ENCODE peak calls at places on chromosomes 12 and 14, in ten cellular contexts. M is A549, J is NCI-H226, E is NCI-H1092, I is aorta, S is RWPE1, K is neural progenitor cell, C is posterior cingulate gyrus, U is SK-N-MC, B is foreskin melanocyte. N is an unnamed sample.

GRCh38 chr14:103326078-103326477 is 8.0 kb upstream of the EIF5 start:
- DNase-seq in S (no peak), J (no peak), U (no peak), B (peak), E (no peak), M (no peak), K (no peak), C (no peak), I (no peak), N (no peak)

GRCh38 chr12:108566452-108566851 is 4.1 kb downstream of the ISCU start:
- DNase-seq in I (no peak), J (no peak), C (no peak), B (no peak), S (no peak), M (no peak), K (no peak), U (no peak), E (no peak), N (no peak)

GRCh38 chr14:55697358-55697985 is 117.5 kb downstream of the KTN1 start:
- DNase-seq in C (no peak), K (no peak), E (no peak), B (no peak), S (no peak), J (no peak), U (no peak), M (no peak), I (no peak), N (no peak)

GRCh38 chr14:52703225-52703624 is 3.8 kb upstream of the PSMC6 start:
- DNase-seq in J (peak), U (no peak), C (no peak), E (no peak), S (peak), K (no peak), M (no peak), I (no peak), B (no peak), N (peak)

GRCh38 chr14:104171029-104171697 is 32.8 kb downstream of the KIF26A start:
- DNase-seq in M (no peak), J (no peak), C (no peak), E (no peak), I (no peak), U (no peak), B (no peak), K (peak), S (peak), N (no peak)

GRCh38 chr14:35042632-35043031 is 3.4 kb upstream of the FAM177A1 start:
- DNase-seq in M (no peak), B (no peak), S (no peak), E (no peak), U (no peak), J (no peak), I (no peak), K (no peak), C (no peak), N (no peak)

GRCh38 chr12:57112492-57113294 is 1.5 kb upstream of the STAT6 start:
- DNase-seq in J (no peak), B (no peak), C (peak), U (no peak), K (no peak), E (peak), I (no peak), M (no peak), S (no peak), N (no peak)

GRCh38 chr12:2170376-2170775 is 117.6 kb downstream of the CACNA1C start:
- DNase-seq in C (no peak), J (no peak), K (no peak), S (no peak), U (no peak), B (no peak), E (no peak), I (no peak), M (no peak), N (no peak)

GRCh38 chr12:47758834-47759690 is at the start of gene RAPGEF3:
- DNase-seq in K (peak), U (no peak), M (peak), J (peak), I (peak), C (peak), E (peak), S (peak), B (peak), N (peak)